ENCODE peak calls at places on chromosomes 7 and 10, in six cellular contexts. Y is D341Med; M is stimulated activated CD4-positive, alpha-beta T cell treated with anti-CD3 and anti-CD28 coated beads, TNF-alpha, amount 100 ng/mL, for 24 hours; H is left ventricle myocardium inferior; U is heart right ventricle; C is activated naive CD4-positive, alpha-beta T cell treated with anti-CD3 and anti-CD28 coated beads, Interleukin-2, amount 10 ng/mL, durations not matched to agents 7 days and 5 days. D is an unnamed sample.
A peak's percentile ranks its signal among the peaks of the same experiment; 100 is the strongest.

GRCh38 chr10:110737886-110738634 is 93.9 kb downstream of the RBM20 start:
- DNase-seq in H (no peak), M (no peak), C (no peak), U (no peak), Y (no peak), D (no peak)

GRCh38 chr10:119991816-119992215 is 99.3 kb downstream of the SEC23IP start:
- DNase-seq in U (no peak), Y (no peak), C (no peak), H (no peak), M (no peak), D (no peak)

GRCh38 chr7:112699725-112700513 is 90.3 kb downstream of the TMEM168 start:
- DNase-seq in U (no peak), H (no peak), Y (no peak), M (no peak), C (no peak), D (no peak)

GRCh38 chr10:116268976-116269375 is 4.0 kb downstream of the GFRA1 start:
- DNase-seq in H (no peak), Y (no peak), M (no peak), C (no peak), U (no peak), D (no peak)

GRCh38 chr7:4115442-4115841 is 566.7 kb upstream of the FOXK1 start:
- DNase-seq in H (no peak), U (no peak), Y (no peak), C (no peak), M (no peak), D (no peak)

GRCh38 chr7:154882931-154883474 is 119.9 kb downstream of the PAXIP1 start:
- DNase-seq in U (no peak), C (no peak), Y (no peak), M (no peak), H (no peak), D (no peak)

GRCh38 chr7:28748934-28749584 is 209.1 kb downstream of the TRIL start:
- DNase-seq in M (no peak), Y (no peak), U (no peak), C (no peak), H (no peak), D (no peak)

GRCh38 chr10:74852406-74852805 is 26.0 kb downstream of the KAT6B start:
- DNase-seq in H (no peak), C (no peak), Y (no peak), M (no peak), U (no peak), D (no peak)

GRCh38 chr10:43218206-43218950 is 48.5 kb downstream of the RASGEF1A start:
- DNase-seq in C (no peak), Y (no peak), U (peak; percentile 8), M (no peak), H (no peak), D (no peak)

D was measured in C1 segment of cervical spinal cord.